ENCODE peak calls at places on chromosomes 1 and 21, in ten cellular contexts. One of them, this sample, is unnamed. For H3K4me1, the result is how much of the 10 kb centered on the place peaks cover.

GRCh38 chr1:60874703-60875102 is 207.7 kb upstream of the NFIA start:
- DNase-seq in psoas muscle: no peak
- DNase-seq in HCT116: peak
- DNase-seq in endothelial cell of umbilical vein: peak
- DNase-seq in pancreas: no peak
- DNase-seq in fibroblast of lung: peak
- DNase-seq in left ventricle myocardium inferior: no peak
- DNase-seq in transverse colon: no peak
- DNase-seq in spleen: no peak
- DNase-seq in thyroid gland: no peak
- DNase-seq in this sample: no peak

GRCh38 chr1:91884459-91885290 is 1.3 kb downstream of the TGFBR3 start:
- DNase-seq in HCT116: no peak
- DNase-seq in endothelial cell of umbilical vein: peak
- DNase-seq in spleen: peak
- DNase-seq in pancreas: no peak
- DNase-seq in left ventricle myocardium inferior: peak
- DNase-seq in thyroid gland: peak
- DNase-seq in psoas muscle: peak
- DNase-seq in fibroblast of lung: peak
- DNase-seq in transverse colon: peak
- DNase-seq in this sample: no peak

GRCh38 chr1:152866321-152866720 is 6.5 kb downstream of the LCE7A start:
- DNase-seq in HCT116: no peak
- DNase-seq in pancreas: no peak
- DNase-seq in spleen: no peak
- DNase-seq in fibroblast of lung: no peak
- DNase-seq in endothelial cell of umbilical vein: no peak
- DNase-seq in left ventricle myocardium inferior: no peak
- DNase-seq in transverse colon: no peak
- DNase-seq in psoas muscle: no peak
- DNase-seq in thyroid gland: no peak
- DNase-seq in this sample: peak

GRCh38 chr21:28758883-28759242 is 233.8 kb downstream of the LTN1 start:
- DNase-seq in endothelial cell of umbilical vein: no peak
- DNase-seq in left ventricle myocardium inferior: no peak
- DNase-seq in psoas muscle: no peak
- DNase-seq in fibroblast of lung: no peak
- DNase-seq in spleen: no peak
- DNase-seq in transverse colon: no peak
- DNase-seq in HCT116: no peak
- DNase-seq in pancreas: no peak
- DNase-seq in thyroid gland: no peak
- DNase-seq in this sample: no peak

GRCh38 chr1:220113136-220113695 is 19.3 kb downstream of the IARS2 start:
- DNase-seq in fibroblast of lung: peak
- DNase-seq in thyroid gland: no peak
- DNase-seq in transverse colon: no peak
- DNase-seq in HCT116: no peak
- DNase-seq in psoas muscle: no peak
- DNase-seq in left ventricle myocardium inferior: no peak
- DNase-seq in spleen: no peak
- DNase-seq in pancreas: no peak
- DNase-seq in endothelial cell of umbilical vein: peak
- DNase-seq in this sample: no peak

GRCh38 chr1:43978551-43979260 is at the start of gene B4GALT2:
- DNase-seq in left ventricle myocardium inferior: peak
- DNase-seq in thyroid gland: peak
- DNase-seq in endothelial cell of umbilical vein: peak
- DNase-seq in pancreas: peak
- DNase-seq in HCT116: no peak
- DNase-seq in psoas muscle: peak
- DNase-seq in fibroblast of lung: no peak
- DNase-seq in spleen: peak
- DNase-seq in transverse colon: peak
- DNase-seq in this sample: no peak

GRCh38 chr1:12075195-12076114 is 12.4 kb downstream of the TNFRSF8 start:
- DNase-seq in psoas muscle: peak
- DNase-seq in spleen: peak
- DNase-seq in pancreas: no peak
- DNase-seq in fibroblast of lung: peak
- DNase-seq in left ventricle myocardium inferior: no peak
- DNase-seq in transverse colon: no peak
- DNase-seq in thyroid gland: no peak
- DNase-seq in endothelial cell of umbilical vein: no peak
- DNase-seq in HCT116: no peak
- DNase-seq in this sample: no peak

GRCh38 chr1:7105258-7105657 is 320.0 kb downstream of the CAMTA1 start:
- DNase-seq in pancreas: no peak
- DNase-seq in left ventricle myocardium inferior: no peak
- DNase-seq in fibroblast of lung: no peak
- DNase-seq in endothelial cell of umbilical vein: no peak
- DNase-seq in thyroid gland: no peak
- DNase-seq in transverse colon: no peak
- DNase-seq in psoas muscle: no peak
- DNase-seq in spleen: no peak
- DNase-seq in HCT116: no peak
- DNase-seq in this sample: no peak

GRCh38 chr1:218817747-218818146 is 355.9 kb upstream of the LYPLAL1 start:
- DNase-seq in HCT116: no peak
- DNase-seq in psoas muscle: no peak
- DNase-seq in thyroid gland: no peak
- DNase-seq in left ventricle myocardium inferior: no peak
- DNase-seq in pancreas: no peak
- DNase-seq in endothelial cell of umbilical vein: no peak
- DNase-seq in transverse colon: no peak
- DNase-seq in fibroblast of lung: peak
- DNase-seq in spleen: no peak
- DNase-seq in this sample: no peak

GRCh38 chr21:45531393-45532215 is 10.6 kb downstream of the SLC19A1 start:
- DNase-seq in thyroid gland: no peak
- DNase-seq in HCT116: no peak
- DNase-seq in fibroblast of lung: no peak
- DNase-seq in psoas muscle: peak
- DNase-seq in endothelial cell of umbilical vein: no peak
- DNase-seq in transverse colon: peak
- DNase-seq in spleen: peak
- DNase-seq in left ventricle myocardium inferior: peak
- DNase-seq in pancreas: peak
- DNase-seq in this sample: no peak

GRCh38 chr1:235022341-235023196 is 106.1 kb downstream of the TOMM20 start:
- DNase-seq in psoas muscle: no peak
- DNase-seq in left ventricle myocardium inferior: no peak
- DNase-seq in spleen: peak
- DNase-seq in HCT116: no peak
- DNase-seq in thyroid gland: no peak
- DNase-seq in endothelial cell of umbilical vein: peak
- DNase-seq in fibroblast of lung: peak
- DNase-seq in pancreas: no peak
- DNase-seq in transverse colon: no peak
- DNase-seq in this sample: no peak

GRCh38 chr1:18573170-18573569 is 57.5 kb upstream of the PAX7 start:
- DNase-seq in left ventricle myocardium inferior: no peak
- DNase-seq in endothelial cell of umbilical vein: no peak
- DNase-seq in pancreas: peak
- DNase-seq in spleen: no peak
- DNase-seq in fibroblast of lung: no peak
- DNase-seq in HCT116: no peak
- DNase-seq in thyroid gland: no peak
- DNase-seq in transverse colon: no peak
- DNase-seq in psoas muscle: no peak
- DNase-seq in this sample: no peak

GRCh38 chr1:7046314-7046713 is 261.1 kb downstream of the CAMTA1 start:
- DNase-seq in pancreas: no peak
- DNase-seq in fibroblast of lung: peak
- DNase-seq in spleen: no peak
- DNase-seq in thyroid gland: peak
- DNase-seq in psoas muscle: no peak
- DNase-seq in endothelial cell of umbilical vein: peak
- DNase-seq in transverse colon: no peak
- DNase-seq in left ventricle myocardium inferior: no peak
- DNase-seq in HCT116: no peak
- DNase-seq in this sample: no peak

GRCh38 chr1:53393325-53393792 is 65.5 kb upstream of the LRP8 start:
- DNase-seq in left ventricle myocardium inferior: peak
- DNase-seq in psoas muscle: peak
- DNase-seq in endothelial cell of umbilical vein: peak
- DNase-seq in pancreas: peak
- DNase-seq in spleen: peak
- DNase-seq in transverse colon: peak
- DNase-seq in thyroid gland: peak
- DNase-seq in HCT116: peak
- DNase-seq in fibroblast of lung: peak
- DNase-seq in this sample: peak

GRCh38 chr1:67645495-67646144 is 39.4 kb upstream of the GADD45A start:
- DNase-seq in HCT116: no peak
- DNase-seq in left ventricle myocardium inferior: peak
- DNase-seq in transverse colon: peak
- DNase-seq in spleen: no peak
- DNase-seq in fibroblast of lung: peak
- DNase-seq in pancreas: peak
- DNase-seq in psoas muscle: peak
- DNase-seq in thyroid gland: peak
- DNase-seq in endothelial cell of umbilical vein: no peak
- DNase-seq in this sample: peak

GRCh38 chr1:225697437-225697836 is 44.5 kb upstream of the ENAH start:
- DNase-seq in fibroblast of lung: no peak
- DNase-seq in psoas muscle: peak
- DNase-seq in spleen: no peak
- DNase-seq in pancreas: peak
- DNase-seq in HCT116: no peak
- DNase-seq in endothelial cell of umbilical vein: no peak
- DNase-seq in transverse colon: no peak
- DNase-seq in left ventricle myocardium inferior: peak
- DNase-seq in thyroid gland: no peak
- DNase-seq in this sample: no peak

GRCh38 chr1:25623007-25623406 is 6.4 kb downstream of the MAN1C1 start:
- DNase-seq in endothelial cell of umbilical vein: no peak
- DNase-seq in HCT116: no peak
- DNase-seq in transverse colon: no peak
- DNase-seq in spleen: no peak
- DNase-seq in fibroblast of lung: no peak
- DNase-seq in pancreas: no peak
- DNase-seq in psoas muscle: no peak
- DNase-seq in left ventricle myocardium inferior: no peak
- DNase-seq in thyroid gland: no peak
- DNase-seq in this sample: no peak

GRCh38 chr21:46425566-46425965 is 33.1 kb upstream of the DIP2A start:
- DNase-seq in psoas muscle: peak
- DNase-seq in left ventricle myocardium inferior: no peak
- DNase-seq in thyroid gland: no peak
- DNase-seq in fibroblast of lung: no peak
- DNase-seq in transverse colon: no peak
- DNase-seq in endothelial cell of umbilical vein: no peak
- DNase-seq in pancreas: no peak
- DNase-seq in HCT116: no peak
- DNase-seq in spleen: peak
- DNase-seq in this sample: no peak

GRCh38 chr1:169113613-169114119 is 7.2 kb downstream of the ATP1B1 start:
- DNase-seq in psoas muscle: no peak
- DNase-seq in left ventricle myocardium inferior: no peak
- DNase-seq in HCT116: peak
- DNase-seq in endothelial cell of umbilical vein: peak
- DNase-seq in thyroid gland: no peak
- DNase-seq in spleen: no peak
- DNase-seq in fibroblast of lung: peak
- DNase-seq in transverse colon: no peak
- DNase-seq in pancreas: peak
- DNase-seq in this sample: no peak
- H3K4me3 ChIP-seq in psoas muscle: peak
- H3K4me3 ChIP-seq in left ventricle myocardium inferior: peak
- H3K4me3 ChIP-seq in HCT116: peak
- H3K4me3 ChIP-seq in endothelial cell of umbilical vein: no peak
- H3K4me3 ChIP-seq in thyroid gland: no peak
- H3K4me3 ChIP-seq in spleen: no peak
- H3K4me3 ChIP-seq in fibroblast of lung: no peak
- H3K4me3 ChIP-seq in transverse colon: no peak
- H3K4me3 ChIP-seq in pancreas: no peak
- H3K4me3 ChIP-seq in this sample: no peak

GRCh38 chr1:40038693-40039092 is 1.8 kb upstream of the CAP1 start:
- DNase-seq in fibroblast of lung: no peak
- DNase-seq in spleen: no peak
- DNase-seq in left ventricle myocardium inferior: no peak
- DNase-seq in transverse colon: no peak
- DNase-seq in psoas muscle: no peak
- DNase-seq in endothelial cell of umbilical vein: no peak
- DNase-seq in pancreas: no peak
- DNase-seq in thyroid gland: no peak
- DNase-seq in HCT116: no peak
- DNase-seq in this sample: no peak
- H3K4me1 ChIP-seq in fibroblast of lung: under half
- H3K4me1 ChIP-seq in spleen: half or more
- H3K4me1 ChIP-seq in left ventricle myocardium inferior: half or more
- H3K4me1 ChIP-seq in transverse colon: under half
- H3K4me1 ChIP-seq in psoas muscle: under half
- H3K4me1 ChIP-seq in endothelial cell of umbilical vein: under half
- H3K4me1 ChIP-seq in pancreas: under half
- H3K4me1 ChIP-seq in thyroid gland: under half
- H3K4me1 ChIP-seq in HCT116: under half
- H3K4me1 ChIP-seq in this sample: half or more

DNA sequence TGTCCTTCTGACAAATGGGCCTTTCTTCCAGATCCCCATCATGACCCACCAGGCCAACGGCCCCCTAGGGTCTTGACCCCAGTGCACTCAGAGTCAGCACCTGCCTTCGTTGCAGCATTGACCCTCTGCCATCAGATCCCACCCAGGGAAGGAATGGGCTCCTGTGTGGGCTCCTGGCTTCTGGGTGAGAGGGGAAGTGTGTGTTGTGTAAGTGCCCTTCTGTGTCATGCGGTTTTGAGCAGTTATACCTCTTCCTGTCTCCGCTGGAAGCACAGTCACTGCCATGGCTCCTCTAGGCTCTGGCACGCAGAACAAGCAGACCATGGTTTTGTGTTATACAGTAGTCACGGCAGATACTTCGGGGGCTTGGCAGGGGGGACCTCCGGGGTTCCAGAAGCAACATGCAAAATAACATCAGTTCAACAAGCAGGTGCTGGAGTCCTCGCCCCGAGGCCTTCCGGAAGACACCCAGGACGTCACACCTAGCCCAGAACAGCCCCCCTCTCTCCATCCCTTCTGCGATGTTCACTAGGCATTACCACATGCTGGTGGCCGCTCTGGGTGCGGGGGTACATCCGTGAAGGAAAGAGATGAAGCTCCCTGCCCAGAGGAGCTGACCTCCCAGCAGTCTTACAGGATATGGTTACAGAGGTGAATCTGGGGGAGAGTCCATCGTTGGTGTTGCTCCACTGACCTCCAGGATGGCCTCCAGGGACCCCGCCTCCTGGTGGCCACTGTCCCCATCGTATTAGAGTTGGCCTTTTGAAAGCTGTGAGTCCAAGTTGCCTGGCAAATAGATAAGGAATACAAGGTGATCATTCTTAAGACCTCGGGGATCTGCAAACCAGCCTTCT is 17.4 kb upstream of the KCNAB2 start:
- DNase-seq in left ventricle myocardium inferior: no peak
- DNase-seq in spleen: peak
- DNase-seq in thyroid gland: no peak
- DNase-seq in transverse colon: peak
- DNase-seq in fibroblast of lung: no peak
- DNase-seq in pancreas: peak
- DNase-seq in psoas muscle: no peak
- DNase-seq in HCT116: no peak
- DNase-seq in endothelial cell of umbilical vein: no peak
- DNase-seq in this sample: no peak
- TF ChIP-seq CTCF in left ventricle myocardium inferior: no peak
- TF ChIP-seq CTCF in spleen: no peak
- TF ChIP-seq CTCF in thyroid gland: no peak
- TF ChIP-seq CTCF in transverse colon: no peak
- TF ChIP-seq CTCF in fibroblast of lung: no peak
- TF ChIP-seq CTCF in pancreas: no peak
- TF ChIP-seq CTCF in psoas muscle: no peak
- TF ChIP-seq CTCF in HCT116: no peak
- TF ChIP-seq CTCF in endothelial cell of umbilical vein: no peak
- TF ChIP-seq CTCF in this sample: no peak

GRCh38 chr1:3872546-3872945 is 15.3 kb downstream of the DFFB start:
- DNase-seq in fibroblast of lung: no peak
- DNase-seq in transverse colon: no peak
- DNase-seq in psoas muscle: peak
- DNase-seq in HCT116: no peak
- DNase-seq in left ventricle myocardium inferior: no peak
- DNase-seq in thyroid gland: no peak
- DNase-seq in pancreas: no peak
- DNase-seq in spleen: peak
- DNase-seq in endothelial cell of umbilical vein: no peak
- DNase-seq in this sample: no peak
- H3K4me3 ChIP-seq in fibroblast of lung: no peak
- H3K4me3 ChIP-seq in transverse colon: no peak
- H3K4me3 ChIP-seq in psoas muscle: no peak
- H3K4me3 ChIP-seq in HCT116: no peak
- H3K4me3 ChIP-seq in left ventricle myocardium inferior: no peak
- H3K4me3 ChIP-seq in thyroid gland: no peak
- H3K4me3 ChIP-seq in pancreas: no peak
- H3K4me3 ChIP-seq in spleen: no peak
- H3K4me3 ChIP-seq in endothelial cell of umbilical vein: no peak
- H3K4me3 ChIP-seq in this sample: no peak

This sample was measured in esophagus muscularis mucosa.